ENCODE peak calls at places on chromosome X, in five cellular contexts. E, C, Z, Q and D are unnamed samples.

GRCh38 chrX:15298201-15298600 is 17.2 kb downstream of the ASB11 start:
- DNase-seq in E (peak), C (no peak), Z (no peak), Q (no peak), D (no peak)

GRCh38 chrX:55841962-55842752 is 124.6 kb downstream of the RRAGB start:
- DNase-seq in E (no peak), C (no peak), Z (no peak), Q (no peak), D (no peak)

GRCh38 chrX:119503484-119503861 is 35.2 kb downstream of the SLC25A5 start:
- DNase-seq in E (no peak), C (no peak), Z (peak), Q (no peak), D (no peak)

GRCh38 chrX:134732152-134732551 is 73.9 kb upstream of the PLAC1 start:
- DNase-seq in E (no peak), C (peak), Z (no peak), Q (no peak), D (no peak)

GRCh38 chrX:98956014-98956413 is 1454.1 kb downstream of the PCDH19 start:
- DNase-seq in E (peak), C (no peak), Z (no peak), Q (no peak), D (no peak)

GRCh38 chrX:13533726-13534125 is 35.7 kb upstream of the EGFL6 start:
- DNase-seq in E (no peak), C (no peak), Z (no peak), Q (no peak), D (peak)

GRCh38 chrX:53073115-53073581 is 9.0 kb upstream of the TSPYL2 start:
- DNase-seq in E (no peak), C (peak), Z (no peak), Q (no peak), D (no peak)

GRCh38 chrX:23394421-23394820 is 59.8 kb downstream of the PTCHD1 start:
- DNase-seq in E (no peak), C (peak), Z (no peak), Q (no peak), D (no peak)

GRCh38 chrX:18793601-18794089 is 86.2 kb downstream of the PPEF1 start:
- DNase-seq in E (no peak), C (no peak), Z (no peak), Q (no peak), D (no peak)

GRCh38 chrX:118189628-118190027 is 73.0 kb upstream of the KLHL13 start:
- DNase-seq in E (no peak), C (peak), Z (no peak), Q (no peak), D (no peak)